ENCODE peak calls at places on chromosomes 2 and 18, in six cellular contexts. One of them, this sample, is unnamed.

GRCh38 chr2:25512707-25513106 is 160.7 kb downstream of the DTNB start:
- DNase-seq in IMR-90: no peak
- DNase-seq in CD8-positive, alpha-beta T cell: no peak
- DNase-seq in CD4-positive, alpha-beta memory T cell: no peak
- DNase-seq in fibroblast of lung: peak; percentile 45
- DNase-seq in neural progenitor cell: no peak
- DNase-seq in this sample: no peak

GRCh38 chr18:24502621-24503020 is 42.2 kb downstream of the HRH4 start:
- DNase-seq in IMR-90: no peak
- DNase-seq in CD8-positive, alpha-beta T cell: no peak
- DNase-seq in CD4-positive, alpha-beta memory T cell: no peak
- DNase-seq in fibroblast of lung: no peak
- DNase-seq in neural progenitor cell: no peak
- DNase-seq in this sample: no peak

GRCh38 chr2:12484536-12485115 is 232.1 kb upstream of the TRIB2 start:
- DNase-seq in IMR-90: peak; percentile 57
- DNase-seq in CD8-positive, alpha-beta T cell: no peak
- DNase-seq in CD4-positive, alpha-beta memory T cell: no peak
- DNase-seq in fibroblast of lung: peak; percentile 75
- DNase-seq in neural progenitor cell: no peak
- DNase-seq in this sample: no peak

GRCh38 chr2:234632527-234633391 is 135.9 kb upstream of the ARL4C start:
- DNase-seq in IMR-90: peak; percentile 100
- DNase-seq in CD8-positive, alpha-beta T cell: no peak
- DNase-seq in CD4-positive, alpha-beta memory T cell: no peak
- DNase-seq in fibroblast of lung: peak; percentile 99
- DNase-seq in neural progenitor cell: no peak
- DNase-seq in this sample: no peak

GRCh38 chr18:44802508-44802907 is 121.8 kb downstream of the SETBP1 start:
- DNase-seq in IMR-90: peak; percentile 9
- DNase-seq in CD8-positive, alpha-beta T cell: no peak
- DNase-seq in CD4-positive, alpha-beta memory T cell: no peak
- DNase-seq in fibroblast of lung: peak; percentile 82
- DNase-seq in neural progenitor cell: no peak
- DNase-seq in this sample: no peak

GRCh38 chr2:64863097-64863820 is 125.9 kb upstream of the SLC1A4 start:
- DNase-seq in IMR-90: no peak
- DNase-seq in CD8-positive, alpha-beta T cell: no peak
- DNase-seq in CD4-positive, alpha-beta memory T cell: no peak
- DNase-seq in fibroblast of lung: no peak
- DNase-seq in neural progenitor cell: no peak
- DNase-seq in this sample: no peak

GRCh38 chr18:79784965-79785770 is 12.6 kb upstream of the KCNG2 start:
- DNase-seq in IMR-90: peak; percentile 32
- DNase-seq in CD8-positive, alpha-beta T cell: no peak
- DNase-seq in CD4-positive, alpha-beta memory T cell: no peak
- DNase-seq in fibroblast of lung: peak; percentile 22
- DNase-seq in neural progenitor cell: no peak
- DNase-seq in this sample: no peak

GRCh38 chr2:10030311-10030736 is 13.0 kb upstream of the KLF11 start:
- DNase-seq in IMR-90: no peak
- DNase-seq in CD8-positive, alpha-beta T cell: no peak
- DNase-seq in CD4-positive, alpha-beta memory T cell: no peak
- DNase-seq in fibroblast of lung: no peak
- DNase-seq in neural progenitor cell: no peak
- DNase-seq in this sample: no peak

GRCh38 chr2:82792316-82792715 is 1666.8 kb downstream of the SUCLG1 start:
- DNase-seq in IMR-90: no peak
- DNase-seq in CD8-positive, alpha-beta T cell: no peak
- DNase-seq in CD4-positive, alpha-beta memory T cell: no peak
- DNase-seq in fibroblast of lung: no peak
- DNase-seq in neural progenitor cell: no peak
- DNase-seq in this sample: no peak

GRCh38 chr2:226327830-226328229 is 471.8 kb downstream of the IRS1 start:
- DNase-seq in IMR-90: no peak
- DNase-seq in CD8-positive, alpha-beta T cell: no peak
- DNase-seq in CD4-positive, alpha-beta memory T cell: no peak
- DNase-seq in fibroblast of lung: no peak
- DNase-seq in neural progenitor cell: no peak
- DNase-seq in this sample: no peak

GRCh38 chr2:46876741-46877384 is 38.7 kb downstream of the MCFD2 start:
- DNase-seq in IMR-90: peak; percentile 88
- DNase-seq in CD8-positive, alpha-beta T cell: no peak
- DNase-seq in CD4-positive, alpha-beta memory T cell: no peak
- DNase-seq in fibroblast of lung: peak; percentile 84
- DNase-seq in neural progenitor cell: peak; percentile 14
- DNase-seq in this sample: peak; percentile 37

GRCh38 chr2:14944562-14945346 is 312.2 kb downstream of the LRATD1 start:
- DNase-seq in IMR-90: peak; percentile 34
- DNase-seq in CD8-positive, alpha-beta T cell: no peak
- DNase-seq in CD4-positive, alpha-beta memory T cell: no peak
- DNase-seq in fibroblast of lung: peak; percentile 48
- DNase-seq in neural progenitor cell: peak; percentile 68
- DNase-seq in this sample: no peak

GRCh38 chr2:208062113-208062512 is 36.8 kb upstream of the PLEKHM3 start:
- DNase-seq in IMR-90: peak; percentile 54
- DNase-seq in CD8-positive, alpha-beta T cell: no peak
- DNase-seq in CD4-positive, alpha-beta memory T cell: peak; percentile 6
- DNase-seq in fibroblast of lung: peak; percentile 44
- DNase-seq in neural progenitor cell: peak; percentile 85
- DNase-seq in this sample: no peak

GRCh38 chr2:197184959-197185586 is 125.5 kb downstream of the ANKRD44 start:
- DNase-seq in IMR-90: peak; percentile 29
- DNase-seq in CD8-positive, alpha-beta T cell: no peak
- DNase-seq in CD4-positive, alpha-beta memory T cell: no peak
- DNase-seq in fibroblast of lung: peak; percentile 81
- DNase-seq in neural progenitor cell: peak; percentile 81
- DNase-seq in this sample: peak; percentile 50

GRCh38 chr18:24404591-24404990 is 7.0 kb upstream of the OSBPL1A start:
- DNase-seq in IMR-90: no peak
- DNase-seq in CD8-positive, alpha-beta T cell: no peak
- DNase-seq in CD4-positive, alpha-beta memory T cell: no peak
- DNase-seq in fibroblast of lung: no peak
- DNase-seq in neural progenitor cell: no peak
- DNase-seq in this sample: no peak

GRCh38 chr18:9070212-9070611 is 32.3 kb upstream of the NDUFV2 start:
- DNase-seq in IMR-90: no peak
- DNase-seq in CD8-positive, alpha-beta T cell: no peak
- DNase-seq in CD4-positive, alpha-beta memory T cell: no peak
- DNase-seq in fibroblast of lung: no peak
- DNase-seq in neural progenitor cell: no peak
- DNase-seq in this sample: no peak

GRCh38 chr18:9069482-9070059 is 32.9 kb upstream of the NDUFV2 start:
- DNase-seq in IMR-90: no peak
- DNase-seq in CD8-positive, alpha-beta T cell: no peak
- DNase-seq in CD4-positive, alpha-beta memory T cell: no peak
- DNase-seq in fibroblast of lung: no peak
- DNase-seq in neural progenitor cell: no peak
- DNase-seq in this sample: no peak

GRCh38 chr18:9066817-9067306 is 35.6 kb upstream of the NDUFV2 start:
- DNase-seq in IMR-90: no peak
- DNase-seq in CD8-positive, alpha-beta T cell: no peak
- DNase-seq in CD4-positive, alpha-beta memory T cell: no peak
- DNase-seq in fibroblast of lung: no peak
- DNase-seq in neural progenitor cell: no peak
- DNase-seq in this sample: no peak

GRCh38 chr18:9067823-9068222 is 34.7 kb upstream of the NDUFV2 start:
- DNase-seq in IMR-90: no peak
- DNase-seq in CD8-positive, alpha-beta T cell: no peak
- DNase-seq in CD4-positive, alpha-beta memory T cell: no peak
- DNase-seq in fibroblast of lung: no peak
- DNase-seq in neural progenitor cell: no peak
- DNase-seq in this sample: no peak

DNA sequence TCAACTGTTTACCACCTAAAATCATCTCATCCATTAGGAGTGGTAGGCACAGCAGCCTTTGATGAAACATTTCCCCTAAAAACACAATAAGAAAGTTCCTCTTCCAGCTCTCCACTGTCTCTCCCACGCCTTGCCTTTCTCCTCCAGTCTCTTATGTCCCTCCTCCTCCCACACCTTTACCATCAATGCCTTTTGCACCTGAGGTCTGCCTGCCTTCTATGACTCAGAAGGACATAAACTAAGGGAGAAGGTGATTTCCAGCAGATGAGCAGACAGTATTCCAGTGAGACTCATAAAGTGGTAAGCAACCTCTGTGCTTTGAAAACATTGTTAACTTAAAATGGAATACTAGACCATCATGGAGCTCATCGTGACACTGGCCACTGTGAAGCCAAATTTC is 34.2 kb upstream of the NDUFV2 start:
- DNase-seq in IMR-90: no peak
- DNase-seq in CD8-positive, alpha-beta T cell: no peak
- DNase-seq in CD4-positive, alpha-beta memory T cell: no peak
- DNase-seq in fibroblast of lung: no peak
- DNase-seq in neural progenitor cell: no peak
- DNase-seq in this sample: no peak
- H3K27ac ChIP-seq in IMR-90: no peak overlapping the region
- H3K27ac ChIP-seq in CD8-positive, alpha-beta T cell: no peak overlapping the region
- H3K27ac ChIP-seq in CD4-positive, alpha-beta memory T cell: no peak overlapping the region
- H3K27ac ChIP-seq in fibroblast of lung: no peak overlapping the region
- H3K27ac ChIP-seq in neural progenitor cell: no peak overlapping the region
- H3K27ac ChIP-seq in this sample: no peak overlapping the region

DNA sequence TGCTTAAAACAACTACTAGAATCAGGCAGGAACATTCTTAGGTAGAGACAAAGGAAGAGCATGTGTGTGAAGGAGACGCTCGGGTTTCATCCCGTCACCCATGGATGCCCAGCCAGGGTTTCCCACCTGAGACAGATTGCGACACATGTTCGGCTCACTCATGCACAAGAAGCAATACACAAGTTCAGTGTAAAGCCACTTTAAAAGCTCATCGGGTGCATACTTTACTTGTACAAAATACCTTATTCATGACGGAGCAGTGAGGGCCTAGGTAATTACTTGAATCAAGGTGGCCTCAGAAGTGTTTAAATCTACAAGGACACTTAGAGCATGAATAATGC is 42.0 kb downstream of the ZEB2 start:
- DNase-seq in IMR-90: peak; percentile 43
- DNase-seq in CD8-positive, alpha-beta T cell: no peak
- DNase-seq in CD4-positive, alpha-beta memory T cell: no peak
- DNase-seq in fibroblast of lung: peak; percentile 58
- DNase-seq in neural progenitor cell: no peak
- DNase-seq in this sample: no peak
- H3K4me3 ChIP-seq in IMR-90: no peak overlapping the region
- H3K4me3 ChIP-seq in CD8-positive, alpha-beta T cell: no peak overlapping the region
- H3K4me3 ChIP-seq in CD4-positive, alpha-beta memory T cell: no peak overlapping the region
- H3K4me3 ChIP-seq in fibroblast of lung: peak overlapping the region; percentile 38
- H3K4me3 ChIP-seq in neural progenitor cell: no peak overlapping the region
- H3K4me3 ChIP-seq in this sample: no peak overlapping the region

GRCh38 chr2:241466230-241466629 is 42.2 kb downstream of the STK25 start:
- DNase-seq in IMR-90: no peak
- DNase-seq in CD8-positive, alpha-beta T cell: no peak
- DNase-seq in CD4-positive, alpha-beta memory T cell: no peak
- DNase-seq in fibroblast of lung: no peak
- DNase-seq in neural progenitor cell: no peak
- DNase-seq in this sample: no peak
- H3K4me1 ChIP-seq in IMR-90: no peaks in the 10 kb centered on the region
- H3K4me1 ChIP-seq in CD8-positive, alpha-beta T cell: no peaks in the 10 kb centered on the region
- H3K4me1 ChIP-seq in CD4-positive, alpha-beta memory T cell: no peaks in the 10 kb centered on the region
- H3K4me1 ChIP-seq in fibroblast of lung: no peaks in the 10 kb centered on the region
- H3K4me1 ChIP-seq in neural progenitor cell: no peaks in the 10 kb centered on the region
- H3K4me1 ChIP-seq in this sample: peaks cover 13% of the 10 kb centered on the region

GRCh38 chr2:189393440-189394111 is 47.7 kb upstream of the WDR75 start:
- DNase-seq in IMR-90: peak; percentile 99
- DNase-seq in CD8-positive, alpha-beta T cell: no peak
- DNase-seq in CD4-positive, alpha-beta memory T cell: no peak
- DNase-seq in fibroblast of lung: peak; percentile 98
- DNase-seq in neural progenitor cell: no peak
- DNase-seq in this sample: no peak

GRCh38 chr2:189391201-189391600 is 50.1 kb upstream of the WDR75 start:
- DNase-seq in IMR-90: peak; percentile 26
- DNase-seq in CD8-positive, alpha-beta T cell: no peak
- DNase-seq in CD4-positive, alpha-beta memory T cell: no peak
- DNase-seq in fibroblast of lung: no peak
- DNase-seq in neural progenitor cell: no peak
- DNase-seq in this sample: no peak

DNA sequence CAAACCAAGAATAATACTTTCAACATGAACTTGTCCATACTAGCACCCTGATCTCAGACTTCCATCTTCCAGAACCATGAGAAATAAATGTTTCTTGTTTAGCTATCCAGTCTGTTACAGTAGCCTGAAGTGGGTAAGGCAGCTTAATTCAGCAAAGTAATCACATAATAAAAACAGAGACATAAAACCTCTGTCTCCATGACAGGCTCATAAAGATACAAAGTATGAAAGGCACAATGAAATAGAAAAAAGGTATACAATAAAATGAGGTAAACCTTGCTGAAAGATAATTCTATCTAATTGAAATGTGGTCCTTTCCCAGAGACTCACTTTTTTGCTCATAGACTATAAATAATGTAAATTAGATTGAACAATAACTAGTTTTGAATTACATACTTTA is 46.7 kb upstream of the WDR75 start:
- DNase-seq in IMR-90: no peak
- DNase-seq in CD8-positive, alpha-beta T cell: no peak
- DNase-seq in CD4-positive, alpha-beta memory T cell: no peak
- DNase-seq in fibroblast of lung: no peak
- DNase-seq in neural progenitor cell: no peak
- DNase-seq in this sample: no peak
- H3K27ac ChIP-seq in IMR-90: peak overlapping the region; percentile 45
- H3K27ac ChIP-seq in CD8-positive, alpha-beta T cell: no peak overlapping the region
- H3K27ac ChIP-seq in CD4-positive, alpha-beta memory T cell: no peak overlapping the region
- H3K27ac ChIP-seq in fibroblast of lung: peak overlapping the region; percentile 69
- H3K27ac ChIP-seq in neural progenitor cell: no peak overlapping the region
- H3K27ac ChIP-seq in this sample: peak overlapping the region; percentile 26

This sample was measured in stomach.